ENCODE peak calls at places on chromosomes 3 and 15, in ten cellular contexts. One of them, this sample, is unnamed.
A peak's percentile ranks its signal among the peaks of the same experiment; 100 is the strongest.

GRCh38 chr15:68384451-68385239 is 47.3 kb downstream of the ITGA11 start:
- DNase-seq in cardiac muscle cell: peak; percentile 94
- DNase-seq in GM23248: peak; percentile 98
- DNase-seq in body of pancreas: no peak
- DNase-seq in mammary epithelial cell: peak; percentile 81
- DNase-seq in A673: no peak
- DNase-seq in stomach: peak; percentile 24
- DNase-seq in Peyer's patch: no peak
- DNase-seq in pancreas: no peak
- DNase-seq in naive thymus-derived CD4-positive, alpha-beta T cell: no peak
- DNase-seq in this sample: peak; percentile 5

GRCh38 chr3:184773341-184774186 is 38.4 kb upstream of the VPS8 start:
- DNase-seq in body of pancreas: no peak
- DNase-seq in mammary epithelial cell: no peak
- DNase-seq in cardiac muscle cell: peak; percentile 26
- DNase-seq in pancreas: no peak
- DNase-seq in GM23248: peak; percentile 70
- DNase-seq in naive thymus-derived CD4-positive, alpha-beta T cell: no peak
- DNase-seq in Peyer's patch: no peak
- DNase-seq in A673: no peak
- DNase-seq in stomach: no peak
- DNase-seq in this sample: no peak

GRCh38 chr3:146466596-146466995 is 2.8 kb downstream of the PLSCR2 start:
- DNase-seq in A673: no peak
- DNase-seq in GM23248: peak; percentile 14
- DNase-seq in naive thymus-derived CD4-positive, alpha-beta T cell: no peak
- DNase-seq in pancreas: no peak
- DNase-seq in cardiac muscle cell: no peak
- DNase-seq in body of pancreas: no peak
- DNase-seq in stomach: no peak
- DNase-seq in Peyer's patch: no peak
- DNase-seq in mammary epithelial cell: no peak
- DNase-seq in this sample: no peak

GRCh38 chr15:75024102-75024636 is 779 bp downstream of the PPCDC start:
- DNase-seq in stomach: no peak
- DNase-seq in naive thymus-derived CD4-positive, alpha-beta T cell: no peak
- DNase-seq in mammary epithelial cell: peak; percentile 30
- DNase-seq in body of pancreas: peak; percentile 44
- DNase-seq in GM23248: peak; percentile 58
- DNase-seq in pancreas: no peak
- DNase-seq in A673: peak; percentile 37
- DNase-seq in Peyer's patch: no peak
- DNase-seq in cardiac muscle cell: peak; percentile 47
- DNase-seq in this sample: peak; percentile 67

GRCh38 chr3:62911531-62911930 is 36.3 kb upstream of the CADPS start:
- DNase-seq in A673: no peak
- DNase-seq in pancreas: no peak
- DNase-seq in mammary epithelial cell: no peak
- DNase-seq in body of pancreas: no peak
- DNase-seq in stomach: no peak
- DNase-seq in GM23248: peak; percentile 46
- DNase-seq in Peyer's patch: no peak
- DNase-seq in cardiac muscle cell: no peak
- DNase-seq in naive thymus-derived CD4-positive, alpha-beta T cell: no peak
- DNase-seq in this sample: no peak

GRCh38 chr3:64190517-64191515 is 34.5 kb downstream of the PRICKLE2 start:
- DNase-seq in A673: no peak
- DNase-seq in body of pancreas: no peak
- DNase-seq in stomach: no peak
- DNase-seq in cardiac muscle cell: peak; percentile 91
- DNase-seq in GM23248: peak; percentile 97
- DNase-seq in naive thymus-derived CD4-positive, alpha-beta T cell: no peak
- DNase-seq in Peyer's patch: no peak
- DNase-seq in pancreas: no peak
- DNase-seq in mammary epithelial cell: peak; percentile 96
- DNase-seq in this sample: no peak

GRCh38 chr3:127043041-127043641 is 60.2 kb downstream of the PLXNA1 start:
- DNase-seq in Peyer's patch: no peak
- DNase-seq in cardiac muscle cell: no peak
- DNase-seq in body of pancreas: peak; percentile 75
- DNase-seq in A673: no peak
- DNase-seq in stomach: peak; percentile 53
- DNase-seq in mammary epithelial cell: peak; percentile 59
- DNase-seq in GM23248: no peak
- DNase-seq in naive thymus-derived CD4-positive, alpha-beta T cell: no peak
- DNase-seq in pancreas: no peak
- DNase-seq in this sample: no peak

GRCh38 chr3:70753572-70753971 is 441.1 kb upstream of the MDFIC2 start:
- DNase-seq in Peyer's patch: no peak
- DNase-seq in stomach: no peak
- DNase-seq in GM23248: no peak
- DNase-seq in naive thymus-derived CD4-positive, alpha-beta T cell: no peak
- DNase-seq in body of pancreas: no peak
- DNase-seq in pancreas: no peak
- DNase-seq in cardiac muscle cell: no peak
- DNase-seq in A673: no peak
- DNase-seq in mammary epithelial cell: no peak
- DNase-seq in this sample: peak; percentile 18

GRCh38 chr3:40782086-40782721 is 257.4 kb downstream of the ZNF621 start:
- DNase-seq in GM23248: peak; percentile 15
- DNase-seq in Peyer's patch: no peak
- DNase-seq in cardiac muscle cell: peak; percentile 5
- DNase-seq in mammary epithelial cell: no peak
- DNase-seq in naive thymus-derived CD4-positive, alpha-beta T cell: no peak
- DNase-seq in pancreas: no peak
- DNase-seq in stomach: no peak
- DNase-seq in body of pancreas: no peak
- DNase-seq in A673: peak; percentile 9
- DNase-seq in this sample: no peak

GRCh38 chr3:185200639-185201038 is 47.8 kb upstream of the C3orf70 start:
- DNase-seq in Peyer's patch: no peak
- DNase-seq in naive thymus-derived CD4-positive, alpha-beta T cell: no peak
- DNase-seq in A673: peak; percentile 27
- DNase-seq in stomach: no peak
- DNase-seq in pancreas: no peak
- DNase-seq in mammary epithelial cell: peak; percentile 95
- DNase-seq in cardiac muscle cell: peak; percentile 62
- DNase-seq in GM23248: peak; percentile 85
- DNase-seq in body of pancreas: no peak
- DNase-seq in this sample: no peak

GRCh38 chr3:127097009-127097350 is 96.0 kb upstream of the PRR23E start:
- DNase-seq in mammary epithelial cell: no peak
- DNase-seq in pancreas: no peak
- DNase-seq in Peyer's patch: no peak
- DNase-seq in naive thymus-derived CD4-positive, alpha-beta T cell: no peak
- DNase-seq in A673: no peak
- DNase-seq in body of pancreas: no peak
- DNase-seq in GM23248: no peak
- DNase-seq in stomach: no peak
- DNase-seq in cardiac muscle cell: no peak
- DNase-seq in this sample: no peak

GRCh38 chr3:34009480-34009844 is 211.0 kb downstream of the PDCD6IP start:
- DNase-seq in A673: peak; percentile 88
- DNase-seq in mammary epithelial cell: no peak
- DNase-seq in GM23248: no peak
- DNase-seq in Peyer's patch: no peak
- DNase-seq in pancreas: no peak
- DNase-seq in cardiac muscle cell: peak; percentile 21
- DNase-seq in stomach: no peak
- DNase-seq in body of pancreas: no peak
- DNase-seq in naive thymus-derived CD4-positive, alpha-beta T cell: no peak
- DNase-seq in this sample: no peak

GRCh38 chr3:56775356-56775914 is 26.3 kb downstream of the ARHGEF3 start:
- DNase-seq in GM23248: peak; percentile 48
- DNase-seq in pancreas: no peak
- DNase-seq in A673: no peak
- DNase-seq in Peyer's patch: no peak
- DNase-seq in mammary epithelial cell: no peak
- DNase-seq in stomach: no peak
- DNase-seq in body of pancreas: no peak
- DNase-seq in cardiac muscle cell: no peak
- DNase-seq in naive thymus-derived CD4-positive, alpha-beta T cell: no peak
- DNase-seq in this sample: no peak

GRCh38 chr3:61141697-61142096 is 109.6 kb downstream of the FHIT start:
- DNase-seq in stomach: no peak
- DNase-seq in Peyer's patch: no peak
- DNase-seq in naive thymus-derived CD4-positive, alpha-beta T cell: no peak
- DNase-seq in mammary epithelial cell: no peak
- DNase-seq in A673: no peak
- DNase-seq in GM23248: no peak
- DNase-seq in pancreas: no peak
- DNase-seq in cardiac muscle cell: no peak
- DNase-seq in body of pancreas: no peak
- DNase-seq in this sample: peak; percentile 10

GRCh38 chr3:148681080-148681479 is 16.6 kb upstream of the AGTR1 start:
- DNase-seq in mammary epithelial cell: peak; percentile 25
- DNase-seq in body of pancreas: no peak
- DNase-seq in naive thymus-derived CD4-positive, alpha-beta T cell: no peak
- DNase-seq in Peyer's patch: no peak
- DNase-seq in cardiac muscle cell: no peak
- DNase-seq in A673: no peak
- DNase-seq in pancreas: no peak
- DNase-seq in GM23248: peak; percentile 54
- DNase-seq in stomach: no peak
- DNase-seq in this sample: no peak

GRCh38 chr3:153591566-153592221 is 429.7 kb downstream of the RAP2B start:
- DNase-seq in cardiac muscle cell: peak; percentile 8
- DNase-seq in Peyer's patch: no peak
- DNase-seq in A673: peak; percentile 39
- DNase-seq in naive thymus-derived CD4-positive, alpha-beta T cell: no peak
- DNase-seq in GM23248: no peak
- DNase-seq in mammary epithelial cell: peak; percentile 26
- DNase-seq in pancreas: no peak
- DNase-seq in body of pancreas: no peak
- DNase-seq in stomach: no peak
- DNase-seq in this sample: no peak

DNA sequence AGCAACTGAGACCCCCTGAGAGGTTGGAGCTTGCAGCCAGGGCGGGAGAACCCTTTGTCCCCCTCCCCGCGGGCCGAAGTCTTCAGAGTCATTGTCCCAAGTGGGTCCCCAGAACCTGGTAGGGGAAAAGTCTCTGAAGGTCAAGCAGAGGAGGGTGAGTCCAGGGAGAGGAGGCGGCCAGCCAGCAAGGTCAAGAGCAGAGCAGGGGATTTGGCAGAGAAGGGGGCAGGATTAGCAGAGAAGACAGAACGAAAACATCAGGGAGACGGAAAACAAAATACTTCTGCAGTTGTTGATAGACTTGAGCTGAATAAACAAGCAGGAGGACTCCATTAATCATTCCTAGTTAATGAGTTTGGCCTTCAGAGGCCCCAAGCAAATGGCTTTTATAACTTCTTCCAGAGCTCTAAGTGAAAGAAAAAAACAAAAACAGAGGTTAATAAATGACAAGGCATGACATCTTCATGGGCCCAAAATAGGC is 66.7 kb downstream of the GRIP2 start:
- DNase-seq in A673: no peak
- DNase-seq in naive thymus-derived CD4-positive, alpha-beta T cell: no peak
- DNase-seq in mammary epithelial cell: no peak
- DNase-seq in stomach: no peak
- DNase-seq in body of pancreas: no peak
- DNase-seq in pancreas: no peak
- DNase-seq in cardiac muscle cell: no peak
- DNase-seq in GM23248: no peak
- DNase-seq in Peyer's patch: no peak
- DNase-seq in this sample: no peak
- H3K36me3 ChIP-seq in A673: peaks cover 13% of the 10 kb centered on the region
- H3K36me3 ChIP-seq in naive thymus-derived CD4-positive, alpha-beta T cell: peaks cover 3% of the 10 kb centered on the region
- H3K36me3 ChIP-seq in mammary epithelial cell: no peaks in the 10 kb centered on the region
- H3K36me3 ChIP-seq in stomach: peaks cover 21% of the 10 kb centered on the region
- H3K36me3 ChIP-seq in body of pancreas: no peaks in the 10 kb centered on the region
- H3K36me3 ChIP-seq in pancreas: no peaks in the 10 kb centered on the region
- H3K36me3 ChIP-seq in cardiac muscle cell: no peaks in the 10 kb centered on the region
- H3K36me3 ChIP-seq in GM23248: peaks cover 6% of the 10 kb centered on the region
- H3K36me3 ChIP-seq in Peyer's patch: peaks cover 88% of the 10 kb centered on the region
- H3K36me3 ChIP-seq in this sample: peaks cover 5% of the 10 kb centered on the region

DNA sequence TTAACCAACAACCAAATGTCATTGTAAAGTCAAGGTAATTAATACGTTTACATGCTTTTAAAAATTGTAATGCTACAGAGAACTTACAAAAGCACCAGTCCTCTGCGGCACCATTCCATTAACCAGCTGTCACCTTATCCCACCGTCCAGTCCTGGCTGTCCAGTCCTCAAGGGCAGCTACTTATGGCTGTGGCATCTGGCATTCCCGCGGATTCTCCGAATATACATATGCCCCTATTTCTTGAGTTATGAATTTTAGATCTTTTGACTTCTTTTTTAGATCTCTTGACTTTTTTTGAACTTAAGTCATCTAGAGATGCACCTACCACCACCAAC is 382 bp upstream of the POMGNT2 start:
- DNase-seq in GM23248: no peak
- DNase-seq in stomach: no peak
- DNase-seq in A673: no peak
- DNase-seq in mammary epithelial cell: no peak
- DNase-seq in cardiac muscle cell: no peak
- DNase-seq in body of pancreas: no peak
- DNase-seq in pancreas: no peak
- DNase-seq in Peyer's patch: no peak
- DNase-seq in naive thymus-derived CD4-positive, alpha-beta T cell: no peak
- DNase-seq in this sample: no peak
- H3K4me3 ChIP-seq in GM23248: peak overlapping the region; percentile 89
- H3K4me3 ChIP-seq in stomach: peak overlapping the region; percentile 82
- H3K4me3 ChIP-seq in A673: peak overlapping the region; percentile 63
- H3K4me3 ChIP-seq in mammary epithelial cell: peak overlapping the region; percentile 26
- H3K4me3 ChIP-seq in cardiac muscle cell: peak overlapping the region; percentile 85
- H3K4me3 ChIP-seq in body of pancreas: peak overlapping the region; percentile 87
- H3K4me3 ChIP-seq in pancreas: peak overlapping the region; percentile 71
- H3K4me3 ChIP-seq in Peyer's patch: peak overlapping the region; percentile 86
- H3K4me3 ChIP-seq in naive thymus-derived CD4-positive, alpha-beta T cell: peak overlapping the region; percentile 67
- H3K4me3 ChIP-seq in this sample: peak overlapping the region; percentile 66

DNA sequence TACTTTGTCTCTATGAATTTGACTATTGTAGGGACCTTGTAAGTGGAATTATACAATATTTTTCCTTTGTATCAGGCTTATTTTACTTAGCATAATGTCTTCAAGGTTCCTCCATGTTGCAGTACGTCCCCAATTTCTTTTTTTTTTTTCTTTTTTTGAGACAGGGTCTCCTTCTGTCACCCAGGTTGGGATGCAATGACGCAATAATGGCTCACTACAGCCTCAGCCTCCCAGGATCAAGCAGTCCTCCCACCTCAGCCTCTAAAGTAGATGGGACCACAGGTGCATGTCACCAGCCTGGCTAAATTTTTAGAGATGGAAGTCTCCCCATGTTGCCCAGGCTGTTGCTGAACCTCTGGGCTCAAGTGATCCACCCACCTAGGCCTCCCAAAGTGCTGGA is 40.5 kb upstream of the RPS17 start:
- DNase-seq in A673: no peak
- DNase-seq in mammary epithelial cell: no peak
- DNase-seq in GM23248: no peak
- DNase-seq in cardiac muscle cell: no peak
- DNase-seq in body of pancreas: no peak
- DNase-seq in pancreas: no peak
- DNase-seq in stomach: no peak
- DNase-seq in naive thymus-derived CD4-positive, alpha-beta T cell: no peak
- DNase-seq in Peyer's patch: no peak
- DNase-seq in this sample: no peak
- H3K27me3 ChIP-seq in A673: peaks cover 45% of the 10 kb centered on the region
- H3K27me3 ChIP-seq in mammary epithelial cell: no peaks in the 10 kb centered on the region
- H3K27me3 ChIP-seq in GM23248: no peaks in the 10 kb centered on the region
- H3K27me3 ChIP-seq in cardiac muscle cell: peaks cover 2% of the 10 kb centered on the region
- H3K27me3 ChIP-seq in body of pancreas: no peaks in the 10 kb centered on the region
- H3K27me3 ChIP-seq in pancreas: no peaks in the 10 kb centered on the region
- H3K27me3 ChIP-seq in stomach: no peaks in the 10 kb centered on the region
- H3K27me3 ChIP-seq in naive thymus-derived CD4-positive, alpha-beta T cell: no peaks in the 10 kb centered on the region
- H3K27me3 ChIP-seq in Peyer's patch: no peaks in the 10 kb centered on the region
- H3K27me3 ChIP-seq in this sample: peaks cover 6% of the 10 kb centered on the region

GRCh38 chr3:105678017-105678416 is 190.8 kb downstream of the CBLB start:
- DNase-seq in GM23248: no peak
- DNase-seq in naive thymus-derived CD4-positive, alpha-beta T cell: no peak
- DNase-seq in pancreas: no peak
- DNase-seq in A673: no peak
- DNase-seq in mammary epithelial cell: no peak
- DNase-seq in body of pancreas: no peak
- DNase-seq in Peyer's patch: no peak
- DNase-seq in stomach: no peak
- DNase-seq in cardiac muscle cell: no peak
- DNase-seq in this sample: no peak
- H3K36me3 ChIP-seq in GM23248: peaks cover 94% of the 10 kb centered on the region
- H3K36me3 ChIP-seq in naive thymus-derived CD4-positive, alpha-beta T cell: peaks cover 21% of the 10 kb centered on the region
- H3K36me3 ChIP-seq in pancreas: no peaks in the 10 kb centered on the region
- H3K36me3 ChIP-seq in A673: peaks cover 4% of the 10 kb centered on the region
- H3K36me3 ChIP-seq in mammary epithelial cell: peaks cover 4% of the 10 kb centered on the region
- H3K36me3 ChIP-seq in body of pancreas: peaks cover 2% of the 10 kb centered on the region
- H3K36me3 ChIP-seq in Peyer's patch: peaks cover 76% of the 10 kb centered on the region
- H3K36me3 ChIP-seq in stomach: peaks cover 8% of the 10 kb centered on the region
- H3K36me3 ChIP-seq in cardiac muscle cell: peaks cover 22% of the 10 kb centered on the region
- H3K36me3 ChIP-seq in this sample: no peaks in the 10 kb centered on the region

This sample was measured in HAP-1.